ENCODE peak calls at places on chromosomes 7 and 10, in eight cellular contexts. R is Peyer's patch, D is lower lobe of right lung, H is IMR-90, M is A549, J is cardiac muscle cell, G is left ventricle myocardium inferior, K is adrenal gland. A is an unnamed sample.

GRCh38 chr7:36794689-36795088 is 70.4 kb upstream of the AOAH start:
- DNase-seq in R (no peak), D (no peak), H (no peak), M (no peak), J (no peak), G (no peak), K (no peak), A (no peak)

GRCh38 chr7:108650487-108650886 is 80.8 kb downstream of the DNAJB9 start:
- DNase-seq in R (no peak), D (no peak), H (peak; percentile 29), M (peak; percentile 40), J (no peak), G (no peak), K (no peak), A (no peak)

GRCh38 chr7:6252310-6252709 is 20.1 kb downstream of the CYTH3 start:
- DNase-seq in R (no peak), D (no peak), H (peak; percentile 48), M (no peak), J (no peak), G (no peak), K (no peak), A (no peak)

GRCh38 chr7:87507446-87507845 is 32.0 kb upstream of the ABCB4 start:
- DNase-seq in R (no peak), D (no peak), H (no peak), M (peak; percentile 7), J (peak; percentile 24), G (no peak), K (no peak), A (no peak)

GRCh38 chr10:5840314-5841307 is 27.4 kb upstream of the GDI2 start:
- DNase-seq in R (peak; percentile 85), D (no peak), H (no peak), M (no peak), J (peak; percentile 39), G (peak; percentile 41), K (no peak), A (no peak)

GRCh38 chr10:125084191-125085186 is 75.9 kb downstream of the CTBP2 start:
- DNase-seq in R (no peak), D (no peak), H (peak; percentile 97), M (peak; percentile 93), J (no peak), G (peak; percentile 84), K (peak; percentile 97), A (peak; percentile 65)

GRCh38 chr7:154304740-154305679 is 252.8 kb downstream of the DPP6 start:
- DNase-seq in R (no peak), D (no peak), H (no peak), M (no peak), J (peak; percentile 52), G (no peak), K (no peak), A (no peak)

GRCh38 chr7:71507665-71508064 is 375.7 kb downstream of the GALNT17 start:
- DNase-seq in R (no peak), D (no peak), H (no peak), M (no peak), J (no peak), G (no peak), K (no peak), A (no peak)

GRCh38 chr10:132724436-132724835 is 61.5 kb downstream of the NKX6-2 start:
- DNase-seq in R (no peak), D (no peak), H (peak; percentile 72), M (no peak), J (no peak), G (no peak), K (no peak), A (no peak)

GRCh38 chr10:60594476-60595051 is 183.7 kb upstream of the CDK1 start:
- DNase-seq in R (no peak), D (no peak), H (peak; percentile 31), M (peak; percentile 14), J (no peak), G (no peak), K (no peak), A (no peak)

GRCh38 chr10:15579605-15580004 is 140.1 kb downstream of the ITGA8 start:
- DNase-seq in R (no peak), D (no peak), H (peak; percentile 70), M (no peak), J (no peak), G (no peak), K (no peak), A (no peak)

GRCh38 chr10:56296626-56297025 is 64.4 kb downstream of the ZWINT start:
- DNase-seq in R (no peak), D (no peak), H (no peak), M (no peak), J (no peak), G (no peak), K (no peak), A (no peak)

GRCh38 chr7:101399759-101400158 is 37.1 kb downstream of the COL26A1 start:
- DNase-seq in R (no peak), D (no peak), H (peak; percentile 41), M (no peak), J (no peak), G (no peak), K (no peak), A (no peak)

GRCh38 chr7:32948202-32948601 is 9.0 kb upstream of the FKBP9 start:
- DNase-seq in R (no peak), D (no peak), H (no peak), M (no peak), J (no peak), G (no peak), K (no peak), A (no peak)

GRCh38 chr7:157702311-157703023 is 365.7 kb downstream of the DNAJB6 start:
- DNase-seq in R (peak; percentile 18), D (peak; percentile 17), H (no peak), M (no peak), J (no peak), G (no peak), K (peak; percentile 2), A (peak; percentile 24)

GRCh38 chr10:88063861-88064521 is 200.6 kb downstream of the PTEN start:
- DNase-seq in R (no peak), D (no peak), H (no peak), M (no peak), J (no peak), G (no peak), K (no peak), A (no peak)

GRCh38 chr10:88066876-88067275 is 203.5 kb downstream of the PTEN start:
- DNase-seq in R (peak; percentile 73), D (no peak), H (no peak), M (no peak), J (no peak), G (no peak), K (no peak), A (no peak)

GRCh38 chr10:88064608-88065383 is 201.4 kb downstream of the PTEN start:
- DNase-seq in R (peak; percentile 75), D (peak; percentile 63), H (peak; percentile 62), M (no peak), J (no peak), G (peak; percentile 71), K (peak; percentile 84), A (peak; percentile 89)

GRCh38 chr10:88066319-88066718 is 202.9 kb downstream of the PTEN start:
- DNase-seq in R (no peak), D (no peak), H (no peak), M (no peak), J (no peak), G (no peak), K (no peak), A (no peak)

GRCh38 chr10:88065384-88066049 is 202.1 kb downstream of the PTEN start:
- DNase-seq in R (no peak), D (no peak), H (no peak), M (no peak), J (no peak), G (no peak), K (no peak), A (no peak)
- H3K4me1 ChIP-seq in R (no peaks in the 10 kb centered on the region), D (peaks cover 66% of the 10 kb centered on the region), H (peaks cover 27% of the 10 kb centered on the region), M (peaks cover 19% of the 10 kb centered on the region), J (peaks cover 12% of the 10 kb centered on the region), G (peaks cover 53% of the 10 kb centered on the region), K (peaks cover 39% of the 10 kb centered on the region), A (peaks cover 24% of the 10 kb centered on the region)

DNA sequence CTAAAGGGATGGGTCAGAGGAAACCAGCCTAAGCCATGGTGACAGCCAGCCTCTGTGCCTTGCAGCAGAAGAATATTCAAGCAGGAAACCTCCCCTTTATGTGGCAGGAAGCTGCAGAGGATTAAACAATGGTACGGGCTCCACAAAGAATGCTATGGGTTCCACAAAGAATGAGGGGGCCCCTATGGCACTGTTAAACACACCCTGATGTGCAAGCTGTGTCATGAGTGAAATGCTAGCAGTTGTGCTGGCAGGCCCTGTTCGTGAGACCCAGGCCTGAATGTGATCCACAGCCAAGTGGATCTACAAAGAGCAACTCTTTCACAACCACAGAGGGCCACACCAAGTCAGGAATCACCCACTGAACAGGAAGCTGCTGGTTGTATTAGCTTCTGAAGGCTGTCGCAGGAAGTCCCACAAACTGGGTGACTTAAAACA is 68.9 kb downstream of the MYOF start:
- DNase-seq in R (peak; percentile 55), D (no peak), H (no peak), M (no peak), J (no peak), G (no peak), K (no peak), A (no peak)
- H3K4me1 ChIP-seq in R (no peaks in the 10 kb centered on the region), D (peaks cover 27% of the 10 kb centered on the region), H (no peaks in the 10 kb centered on the region), M (no peaks in the 10 kb centered on the region), J (peaks cover 3% of the 10 kb centered on the region), G (peaks cover 34% of the 10 kb centered on the region), K (no peaks in the 10 kb centered on the region), A (no peaks in the 10 kb centered on the region)

DNA sequence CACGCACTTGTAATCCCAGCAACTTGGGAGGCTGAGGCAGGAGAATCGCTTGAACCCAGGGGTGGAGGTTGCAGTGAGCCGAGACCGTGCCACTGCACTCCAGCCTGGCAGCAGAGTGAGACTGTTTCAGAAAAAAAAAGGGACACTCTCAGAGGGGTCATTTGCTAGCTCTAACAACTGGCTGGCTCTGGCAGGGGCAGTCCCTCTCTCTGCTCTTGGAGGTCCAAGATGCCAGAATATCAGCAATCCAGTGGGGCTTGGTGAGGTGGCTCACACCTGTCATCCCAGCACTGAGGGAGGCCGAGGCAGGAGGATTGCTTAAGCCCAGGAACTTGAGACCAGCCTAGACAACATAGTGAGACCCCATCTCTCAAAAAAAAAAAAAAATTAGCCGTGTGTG is 2.5 kb upstream of the PILRA start:
- DNase-seq in R (no peak), D (peak; percentile 7), H (no peak), M (no peak), J (no peak), G (no peak), K (no peak), A (no peak)
- H3K4me1 ChIP-seq in R (no peaks in the 10 kb centered on the region), D (peaks cover 25% of the 10 kb centered on the region), H (peaks cover 8% of the 10 kb centered on the region), M (peaks cover 7% of the 10 kb centered on the region), J (no peaks in the 10 kb centered on the region), G (peaks cover 8% of the 10 kb centered on the region), K (peaks cover 12% of the 10 kb centered on the region), A (no peaks in the 10 kb centered on the region)

DNA sequence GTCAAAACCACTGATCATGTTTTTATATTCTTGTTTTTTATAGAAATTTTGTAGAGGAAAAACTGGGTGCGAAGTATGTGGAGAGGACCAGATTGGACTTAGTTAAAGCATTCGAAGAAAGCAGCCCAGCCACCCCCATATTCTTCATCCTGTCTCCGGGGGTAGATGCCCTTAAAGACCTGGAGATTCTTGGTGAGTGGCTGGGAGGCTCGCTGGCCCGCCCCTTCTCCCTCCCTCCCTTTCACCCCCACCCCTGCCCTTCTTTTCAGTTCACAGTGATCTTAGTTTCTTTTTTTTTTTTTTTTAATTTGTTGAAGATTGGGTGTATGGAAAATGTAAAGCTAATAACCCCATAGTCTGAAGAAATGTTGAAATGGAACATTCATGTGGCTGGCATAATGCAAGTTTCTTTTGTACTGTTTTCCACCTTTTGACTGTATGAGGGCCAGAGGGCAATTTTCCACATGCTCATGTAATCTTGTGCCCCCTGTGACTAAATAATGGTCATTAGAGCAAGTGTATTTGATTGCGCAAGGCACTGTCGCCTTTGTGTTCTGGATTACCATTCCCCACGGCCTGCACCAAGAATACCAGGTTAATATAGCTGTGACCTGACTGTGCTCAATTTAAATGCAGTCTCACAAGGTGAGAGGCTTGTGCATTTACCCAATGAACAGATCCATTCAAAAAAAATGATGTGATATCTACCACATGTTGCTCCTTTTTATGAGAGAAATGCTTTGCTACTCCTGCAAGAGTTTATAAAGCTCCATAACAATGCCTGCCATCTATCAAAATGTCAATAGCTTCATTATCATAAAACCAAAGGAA is 77.7 kb downstream of the CDCA7L start:
- DNase-seq in R (no peak), D (no peak), H (no peak), M (no peak), J (no peak), G (no peak), K (no peak), A (no peak)
- H3K4me1 ChIP-seq in R (peaks cover 4% of the 10 kb centered on the region), D (no peaks in the 10 kb centered on the region), H (no peaks in the 10 kb centered on the region), M (peaks cover 4% of the 10 kb centered on the region), J (peaks cover 7% of the 10 kb centered on the region), G (peaks cover 7% of the 10 kb centered on the region), K (no peaks in the 10 kb centered on the region), A (no peaks in the 10 kb centered on the region)

A was measured in sigmoid colon.